ENCODE peak calls at places on chromosomes 4 and X, in six cellular contexts. N is SJSA1, O is Karpas-422, E is right lobe of liver, W is pancreas, P is stomach. A is an unnamed sample.

GRCh38 chr4:139014391-139015268 is 951 bp upstream of the NOCT start:
- DNase-seq in N (peak; percentile 75), O (peak; percentile 70), E (no peak), W (peak; percentile 25), P (no peak), A (no peak)

GRCh38 chr4:4284827-4285618 is 4.9 kb downstream of the LYAR start:
- DNase-seq in N (peak; percentile 51), O (no peak), E (no peak), W (no peak), P (no peak), A (no peak)

GRCh38 chr4:1503583-1504471 is 97.6 kb upstream of the NKX1-1 start:
- DNase-seq in N (no peak), O (peak; percentile 44), E (peak; percentile 53), W (peak; percentile 6), P (no peak), A (no peak)

GRCh38 chr4:115851918-115852766 is 738.7 kb upstream of the NDST4 start:
- DNase-seq in N (no peak), O (peak; percentile 88), E (peak; percentile 51), W (peak; percentile 38), P (peak; percentile 67), A (no peak)

GRCh38 chrX:6095469-6095868 is 133.2 kb downstream of the NLGN4X start:
- DNase-seq in N (no peak), O (peak; percentile 72), E (no peak), W (no peak), P (no peak), A (no peak)

GRCh38 chr4:81503586-81503985 is 31.9 kb upstream of the RASGEF1B start:
- DNase-seq in N (no peak), O (no peak), E (no peak), W (no peak), P (no peak), A (no peak)

GRCh38 chr4:2837904-2838496 is 5.6 kb upstream of the ADD1 start:
- DNase-seq in N (no peak), O (peak; percentile 74), E (no peak), W (no peak), P (peak; percentile 37), A (peak; percentile 40)

GRCh38 chr4:78040431-78040830 is 16.7 kb upstream of the FRAS1 start:
- DNase-seq in N (no peak), O (no peak), E (no peak), W (no peak), P (no peak), A (no peak)

GRCh38 chr4:89196745-89197144 is 85.4 kb downstream of the TIGD2 start:
- DNase-seq in N (no peak), O (no peak), E (no peak), W (peak; percentile 73), P (no peak), A (no peak)

GRCh38 chr4:25160714-25161598 is 707 bp upstream of the SEPSECS start:
- DNase-seq in N (no peak), O (peak; percentile 49), E (no peak), W (no peak), P (no peak), A (no peak)

GRCh38 chrX:47156611-47157520 is 11.8 kb downstream of the RBM10 start:
- DNase-seq in N (no peak), O (no peak), E (no peak), W (no peak), P (peak; percentile 13), A (no peak)

GRCh38 chrX:9656277-9656676 is 109.4 kb downstream of the GPR143 start:
- DNase-seq in N (peak; percentile 52), O (no peak), E (no peak), W (peak; percentile 20), P (no peak), A (no peak)

GRCh38 chr4:134028411-134028810 is 173.2 kb downstream of the PABPC4L start:
- DNase-seq in N (no peak), O (no peak), E (no peak), W (no peak), P (no peak), A (no peak)

GRCh38 chrX:97167333-97167732 is 283.6 kb downstream of the RPA4 start:
- DNase-seq in N (no peak), O (no peak), E (no peak), W (no peak), P (no peak), A (no peak)

GRCh38 chr4:3874525-3875110 is 108.4 kb downstream of the ADRA2C start:
- DNase-seq in N (peak; percentile 25), O (peak; percentile 29), E (no peak), W (peak; percentile 4), P (no peak), A (no peak)

GRCh38 chr4:7938513-7939376 is 916 bp downstream of the AFAP1 start:
- DNase-seq in N (no peak), O (no peak), E (no peak), W (no peak), P (peak; percentile 38), A (peak; percentile 16)

GRCh38 chrX:51332188-51332942 is at the start of gene NUDT10:
- DNase-seq in N (peak; percentile 66), O (no peak), E (peak; percentile 56), W (peak; percentile 15), P (no peak), A (no peak)

GRCh38 chr4:157300678-157301077 is 80.2 kb downstream of the GRIA2 start:
- DNase-seq in N (no peak), O (no peak), E (no peak), W (no peak), P (no peak), A (no peak)

GRCh38 chr4:24382381-24382780 is 202.0 kb downstream of the DHX15 start:
- DNase-seq in N (no peak), O (no peak), E (no peak), W (no peak), P (no peak), A (no peak)

GRCh38 chr4:42560465-42560864 is 96.4 kb downstream of the ATP8A1 start:
- DNase-seq in N (no peak), O (no peak), E (no peak), W (no peak), P (no peak), A (no peak)

GRCh38 chrX:51182545-51182944 is 150.1 kb upstream of the NUDT10 start:
- DNase-seq in N (no peak), O (peak; percentile 57), E (no peak), W (no peak), P (no peak), A (no peak)

GRCh38 chr4:68906238-68907137 is 45.1 kb downstream of the UGT2A3 start:
- DNase-seq in N (no peak), O (no peak), E (no peak), W (peak; percentile 40), P (no peak), A (no peak)

GRCh38 chr4:16360694-16361262 is 134.5 kb upstream of the TAPT1 start:
- DNase-seq in N (no peak), O (no peak), E (no peak), W (no peak), P (no peak), A (no peak)

GRCh38 chr4:1309261-1310010 is 19.7 kb downstream of the MAEA start:
- DNase-seq in N (peak; percentile 89), O (no peak), E (peak; percentile 93), W (peak; percentile 77), P (peak; percentile 68), A (no peak)

DNA sequence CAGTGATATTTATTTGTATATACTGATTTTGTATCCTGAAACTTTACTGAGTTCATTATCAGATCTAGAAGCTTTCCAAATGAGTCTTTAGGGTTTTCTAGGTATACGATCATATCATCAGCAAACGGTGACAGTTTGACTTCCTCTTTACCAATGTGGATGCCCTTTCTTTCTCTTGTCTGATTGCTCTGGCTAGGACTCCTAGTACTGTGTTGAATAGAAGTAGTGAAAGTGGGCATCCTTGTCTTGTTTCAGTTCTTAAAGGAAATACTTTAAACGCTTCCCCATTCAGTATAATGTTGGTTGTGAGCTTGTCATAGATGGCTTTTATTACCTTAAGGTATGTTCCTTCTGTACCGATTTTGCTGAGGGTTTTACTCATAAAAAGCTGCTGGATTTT is 37.5 kb downstream of the CBR4 start:
- DNase-seq in N (no peak), O (no peak), E (no peak), W (no peak), P (no peak), A (no peak)
- H3K9me3 ChIP-seq in N (no peaks in the 10 kb centered on the region), O (no peaks in the 10 kb centered on the region), E (no peaks in the 10 kb centered on the region), W (no peaks in the 10 kb centered on the region), P (peaks cover 18% of the 10 kb centered on the region), A (peaks cover 5% of the 10 kb centered on the region)

GRCh38 chrX:155000841-155001240 is 21.7 kb downstream of the F8 start:
- DNase-seq in N (no peak), O (no peak), E (no peak), W (no peak), P (no peak), A (no peak)
- H3K9me3 ChIP-seq in N (no peaks in the 10 kb centered on the region), O (no peaks in the 10 kb centered on the region), E (no peaks in the 10 kb centered on the region), W (no peaks in the 10 kb centered on the region), P (no peaks in the 10 kb centered on the region), A (no peaks in the 10 kb centered on the region)

GRCh38 chr4:99011910-99012309 is 16.4 kb downstream of the METAP1 start:
- DNase-seq in N (no peak), O (no peak), E (no peak), W (no peak), P (no peak), A (no peak)
- H3K9me3 ChIP-seq in N (no peaks in the 10 kb centered on the region), O (peaks cover 15% of the 10 kb centered on the region), E (no peaks in the 10 kb centered on the region), W (no peaks in the 10 kb centered on the region), P (no peaks in the 10 kb centered on the region), A (no peaks in the 10 kb centered on the region)

DNA sequence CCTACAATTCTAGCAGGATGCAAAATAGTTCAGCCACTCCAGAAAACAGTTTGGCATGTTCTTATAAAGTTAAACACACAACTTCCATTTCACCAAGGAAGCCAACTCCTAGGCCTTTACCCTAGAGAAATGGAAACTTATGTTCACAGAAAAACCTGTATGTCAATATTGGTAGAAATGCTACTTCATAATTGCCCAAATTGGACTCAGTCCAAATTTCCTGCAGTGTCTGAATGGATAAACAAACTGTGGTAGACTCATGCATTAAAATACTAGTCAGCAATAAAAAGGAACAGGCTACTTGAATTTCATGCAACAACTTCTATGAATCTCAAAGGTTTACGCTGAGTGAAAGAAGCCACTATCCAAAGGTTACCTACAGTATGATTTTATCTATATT is 1738.8 kb upstream of the IGFBP7 start:
- DNase-seq in N (no peak), O (no peak), E (no peak), W (no peak), P (no peak), A (no peak)
- H3K9me3 ChIP-seq in N (no peaks in the 10 kb centered on the region), O (peaks cover 22% of the 10 kb centered on the region), E (no peaks in the 10 kb centered on the region), W (no peaks in the 10 kb centered on the region), P (no peaks in the 10 kb centered on the region), A (no peaks in the 10 kb centered on the region)

DNA sequence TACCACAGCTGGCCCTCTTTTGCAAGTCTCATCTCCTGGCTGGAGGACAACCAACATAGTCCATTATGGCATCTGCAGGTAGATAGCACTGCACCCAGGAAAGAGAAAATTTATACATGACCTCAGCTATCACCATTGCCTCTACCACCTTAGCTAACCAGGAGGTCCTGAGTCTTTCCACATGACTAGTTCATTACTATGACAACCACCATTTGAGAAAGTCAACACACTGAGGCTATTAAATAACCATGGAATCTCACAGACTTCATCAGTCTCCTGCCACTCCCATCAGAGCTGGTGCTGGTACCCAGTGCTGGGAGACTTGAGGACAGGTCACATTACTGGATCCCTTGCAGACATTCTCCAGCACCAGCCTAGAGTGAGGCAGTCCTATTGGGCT is 285.9 kb downstream of the GBA3 start:
- DNase-seq in N (no peak), O (no peak), E (no peak), W (no peak), P (no peak), A (no peak)
- H3K9me3 ChIP-seq in N (no peaks in the 10 kb centered on the region), O (peaks cover 15% of the 10 kb centered on the region), E (no peaks in the 10 kb centered on the region), W (no peaks in the 10 kb centered on the region), P (peaks cover 10% of the 10 kb centered on the region), A (no peaks in the 10 kb centered on the region)

A was measured in T-helper 17 cell.